ENCODE peak calls at places on chromosomes 1 and 21, in four cellular contexts. One of them, this sample, is unnamed.
A peak's percentile ranks its signal among the peaks of the same experiment; 100 is the strongest.

GRCh38 chr1:168693197-168693871 is 35.7 kb downstream of the DPT start:
- DNase-seq in psoas muscle: no peak
- DNase-seq in fibroblast of mammary gland: no peak
- DNase-seq in bronchial epithelial cell: no peak
- DNase-seq in this sample: no peak

GRCh38 chr1:169949139-169949538 is 55.4 kb upstream of the SCYL3 start:
- DNase-seq in psoas muscle: no peak
- DNase-seq in fibroblast of mammary gland: peak; percentile 42
- DNase-seq in bronchial epithelial cell: no peak
- DNase-seq in this sample: peak; percentile 54

GRCh38 chr1:245859510-245860114 is 647.5 kb downstream of the SMYD3 start:
- DNase-seq in psoas muscle: no peak
- DNase-seq in fibroblast of mammary gland: peak; percentile 87
- DNase-seq in bronchial epithelial cell: peak; percentile 87
- DNase-seq in this sample: peak; percentile 47

GRCh38 chr1:53122194-53122846 is 20.1 kb downstream of the SLC1A7 start:
- DNase-seq in psoas muscle: peak; percentile 82
- DNase-seq in fibroblast of mammary gland: peak; percentile 78
- DNase-seq in bronchial epithelial cell: peak; percentile 31
- DNase-seq in this sample: peak; percentile 88

GRCh38 chr1:159030865-159031472 is 21.3 kb downstream of the IFI16 start:
- DNase-seq in psoas muscle: no peak
- DNase-seq in fibroblast of mammary gland: no peak
- DNase-seq in bronchial epithelial cell: no peak
- DNase-seq in this sample: no peak

GRCh38 chr21:45409466-45410150 is 4.6 kb downstream of the COL18A1 start:
- DNase-seq in psoas muscle: peak; percentile 55
- DNase-seq in fibroblast of mammary gland: peak; percentile 64
- DNase-seq in bronchial epithelial cell: peak; percentile 83
- DNase-seq in this sample: no peak

GRCh38 chr1:227816750-227817446 is 1.4 kb downstream of the PRSS38 start:
- DNase-seq in psoas muscle: no peak
- DNase-seq in fibroblast of mammary gland: no peak
- DNase-seq in bronchial epithelial cell: no peak
- DNase-seq in this sample: no peak

GRCh38 chr1:198678301-198678836 is 39.5 kb downstream of the PTPRC start:
- DNase-seq in psoas muscle: no peak
- DNase-seq in fibroblast of mammary gland: no peak
- DNase-seq in bronchial epithelial cell: no peak
- DNase-seq in this sample: no peak

GRCh38 chr1:213821175-213821942 is 166.4 kb upstream of the PROX1 start:
- DNase-seq in psoas muscle: no peak
- DNase-seq in fibroblast of mammary gland: no peak
- DNase-seq in bronchial epithelial cell: no peak
- DNase-seq in this sample: no peak

GRCh38 chr21:42066521-42066920 is 4.6 kb upstream of the UMODL1 start:
- DNase-seq in psoas muscle: no peak
- DNase-seq in fibroblast of mammary gland: no peak
- DNase-seq in bronchial epithelial cell: no peak
- DNase-seq in this sample: no peak

GRCh38 chr1:87796521-87796920 is 467.8 kb downstream of the LMO4 start:
- DNase-seq in psoas muscle: no peak
- DNase-seq in fibroblast of mammary gland: no peak
- DNase-seq in bronchial epithelial cell: peak; percentile 5
- DNase-seq in this sample: no peak

GRCh38 chr1:172040466-172040865 is 199.2 kb downstream of the DNM3 start:
- DNase-seq in psoas muscle: no peak
- DNase-seq in fibroblast of mammary gland: peak; percentile 31
- DNase-seq in bronchial epithelial cell: peak; percentile 93
- DNase-seq in this sample: peak; percentile 64

GRCh38 chr1:172041102-172041501 is 199.8 kb downstream of the DNM3 start:
- DNase-seq in psoas muscle: no peak
- DNase-seq in fibroblast of mammary gland: no peak
- DNase-seq in bronchial epithelial cell: no peak
- DNase-seq in this sample: no peak

DNA sequence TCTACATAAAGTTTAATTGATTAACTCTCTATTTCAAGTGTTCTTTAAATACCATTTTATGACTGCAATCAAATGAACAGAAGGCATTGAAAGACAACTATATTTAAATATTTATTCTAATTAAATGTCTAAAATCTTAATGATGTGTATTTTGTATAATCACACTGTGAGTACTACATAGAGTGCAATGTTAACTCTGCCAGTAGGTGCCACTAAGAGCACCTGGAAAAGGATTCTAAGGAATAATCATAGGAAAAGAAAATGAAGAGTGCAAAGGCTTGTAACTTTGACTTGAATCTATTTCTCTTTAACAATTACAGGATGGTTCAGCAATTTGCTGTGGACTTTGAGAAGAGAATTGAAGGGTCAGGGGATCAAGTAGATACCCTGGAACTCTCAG is 200.4 kb downstream of the DNM3 start:
- DNase-seq in psoas muscle: no peak
- DNase-seq in fibroblast of mammary gland: peak; percentile 49
- DNase-seq in bronchial epithelial cell: peak; percentile 16
- DNase-seq in this sample: peak; percentile 69
- TF ChIP-seq CTCF in psoas muscle: peak; percentile 32
- TF ChIP-seq CTCF in fibroblast of mammary gland: peak; percentile 53
- TF ChIP-seq CTCF in bronchial epithelial cell: no peak
- TF ChIP-seq CTCF in this sample: peak; percentile 61

GRCh38 chr21:46637952-46638746 is 2.7 kb downstream of the PRMT2 start:
- DNase-seq in psoas muscle: no peak
- DNase-seq in fibroblast of mammary gland: peak; percentile 10
- DNase-seq in bronchial epithelial cell: no peak
- DNase-seq in this sample: no peak
- H3K4me3 ChIP-seq in psoas muscle: no peak overlapping the region
- H3K4me3 ChIP-seq in fibroblast of mammary gland: no peak overlapping the region
- H3K4me3 ChIP-seq in bronchial epithelial cell: no peak overlapping the region
- H3K4me3 ChIP-seq in this sample: peak overlapping the region; percentile 39

DNA sequence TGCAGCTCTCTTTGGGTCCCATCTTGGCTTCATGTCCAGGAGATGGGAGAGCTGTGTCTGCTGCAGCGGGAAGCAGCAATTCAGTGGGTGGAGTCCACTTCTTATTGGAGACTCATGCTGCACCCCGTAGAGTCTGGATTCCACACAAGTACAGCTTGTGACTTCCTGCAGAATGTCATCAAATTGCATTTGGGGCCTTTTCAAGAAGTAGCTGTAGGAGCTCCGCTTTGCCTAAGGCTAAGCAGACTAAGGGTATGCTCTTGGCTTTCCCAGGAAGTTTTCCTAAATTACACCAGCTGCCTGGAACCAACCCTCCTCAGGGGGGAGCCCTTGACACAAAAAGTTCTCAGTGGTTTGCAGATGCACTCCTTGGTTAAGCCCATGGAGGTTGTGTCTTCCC is 5.7 kb upstream of the MOB3C start:
- DNase-seq in psoas muscle: no peak
- DNase-seq in fibroblast of mammary gland: peak; percentile 48
- DNase-seq in bronchial epithelial cell: peak; percentile 48
- DNase-seq in this sample: peak; percentile 31
- TF ChIP-seq CTCF in psoas muscle: peak; percentile 51
- TF ChIP-seq CTCF in fibroblast of mammary gland: peak; percentile 55
- TF ChIP-seq CTCF in bronchial epithelial cell: peak; percentile 77
- TF ChIP-seq CTCF in this sample: peak; percentile 34

GRCh38 chr1:160209656-160210046 is 4.5 kb downstream of the PEA15 start:
- DNase-seq in psoas muscle: peak; percentile 67
- DNase-seq in fibroblast of mammary gland: no peak
- DNase-seq in bronchial epithelial cell: no peak
- DNase-seq in this sample: no peak

GRCh38 chr1:160207751-160208150 is 2.6 kb downstream of the PEA15 start:
- DNase-seq in psoas muscle: no peak
- DNase-seq in fibroblast of mammary gland: no peak
- DNase-seq in bronchial epithelial cell: no peak
- DNase-seq in this sample: no peak

GRCh38 chr1:160209041-160209655 is 4.0 kb downstream of the PEA15 start:
- DNase-seq in psoas muscle: no peak
- DNase-seq in fibroblast of mammary gland: no peak
- DNase-seq in bronchial epithelial cell: no peak
- DNase-seq in this sample: no peak

GRCh38 chr1:160207118-160207650 is 2.0 kb downstream of the PEA15 start:
- DNase-seq in psoas muscle: no peak
- DNase-seq in fibroblast of mammary gland: no peak
- DNase-seq in bronchial epithelial cell: no peak
- DNase-seq in this sample: no peak

DNA sequence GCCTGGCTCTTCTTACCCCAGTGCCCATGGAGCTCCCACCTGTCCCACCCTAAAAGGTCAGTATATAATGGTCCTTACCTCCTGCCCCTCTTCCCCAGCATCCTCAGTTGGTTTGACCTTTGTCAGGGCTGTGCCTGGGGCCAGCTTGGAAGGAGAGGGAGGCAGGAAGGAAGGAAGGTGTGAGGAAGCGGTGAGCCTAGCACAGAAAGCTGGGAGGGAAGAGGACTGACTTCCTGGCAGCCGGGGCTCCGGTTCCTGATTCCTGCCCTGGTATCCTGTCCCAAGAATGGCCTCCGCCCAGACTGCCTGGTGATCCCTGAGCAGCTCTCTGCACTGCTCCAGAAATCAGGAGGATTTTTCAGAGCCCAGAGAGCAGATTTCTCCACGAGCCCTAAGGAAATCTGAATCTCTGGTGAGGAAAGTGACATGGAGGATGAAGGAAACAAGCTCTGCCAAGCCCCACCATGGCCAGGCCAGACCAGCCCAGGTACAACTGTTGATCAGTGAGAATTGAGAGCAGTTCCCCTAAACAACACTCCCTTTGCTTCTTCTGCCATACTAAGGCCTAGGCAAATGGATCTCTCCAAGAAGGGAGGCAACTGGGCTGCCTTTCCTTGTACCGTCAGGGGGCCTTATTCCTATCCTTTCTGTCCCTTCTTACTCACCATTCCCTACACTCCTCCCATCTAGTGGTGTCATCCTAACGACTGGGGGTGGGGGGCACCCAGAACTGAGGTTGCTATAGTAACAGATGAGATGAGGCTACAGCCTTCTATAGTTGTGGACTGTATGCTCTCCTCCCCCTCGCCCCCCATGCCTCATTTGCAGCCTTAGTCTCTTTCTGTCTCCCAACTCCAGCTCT is 3.2 kb downstream of the PEA15 start:
- DNase-seq in psoas muscle: no peak
- DNase-seq in fibroblast of mammary gland: peak; percentile 23
- DNase-seq in bronchial epithelial cell: no peak
- DNase-seq in this sample: no peak
- H3K4me3 ChIP-seq in psoas muscle: peak overlapping the region; percentile 18
- H3K4me3 ChIP-seq in fibroblast of mammary gland: no peak overlapping the region
- H3K4me3 ChIP-seq in bronchial epithelial cell: no peak overlapping the region
- H3K4me3 ChIP-seq in this sample: peak overlapping the region; percentile 28

GRCh38 chr1:153614189-153614900 is 1.4 kb upstream of the S100A16 start:
- DNase-seq in psoas muscle: no peak
- DNase-seq in fibroblast of mammary gland: no peak
- DNase-seq in bronchial epithelial cell: peak; percentile 14
- DNase-seq in this sample: no peak
- TF ChIP-seq CTCF in psoas muscle: no peak
- TF ChIP-seq CTCF in fibroblast of mammary gland: peak; percentile 17
- TF ChIP-seq CTCF in bronchial epithelial cell: peak; percentile 13
- TF ChIP-seq CTCF in this sample: peak; percentile 29

This sample was measured in fibroblast of the aortic adventitia.